ENCODE peak calls at places on chromosomes 4 and X, in ten cellular contexts. Q is psoas muscle, R is HFFc6, Z is cardiac muscle cell, C is mucosa of descending colon, L is GM13977, D is progenitor cell of endocrine pancreas, J is kidney, E is WTC11, T is AG09319. M is an unnamed sample.

GRCh38 chr4:111494971-111495370 is 650.3 kb upstream of the FAM241A start:
- DNase-seq in D (no peak), R (peak; percentile 57), L (no peak), Z (no peak), T (no peak), Q (no peak), E (no peak), C (no peak), J (no peak), M (no peak)

GRCh38 chr4:42965326-42965725 is 72.8 kb downstream of the GRXCR1 start:
- DNase-seq in Q (no peak), E (no peak), Z (peak; percentile 12), L (no peak), T (no peak), C (no peak), R (no peak), J (no peak), D (no peak), M (peak; percentile 6)

GRCh38 chr4:10115657-10116624 is 658 bp downstream of the WDR1 start:
- DNase-seq in J (peak; percentile 93), R (no peak), C (peak; percentile 93), Z (peak; percentile 69), Q (peak; percentile 71), D (peak; percentile 33), L (peak; percentile 79), T (no peak), E (peak; percentile 61), M (peak; percentile 36)

GRCh38 chr4:47383829-47384427 is 79.6 kb downstream of the COMMD8 start:
- DNase-seq in R (peak; percentile 40), J (no peak), Q (no peak), C (no peak), E (no peak), Z (peak; percentile 46), T (no peak), D (no peak), L (peak; percentile 40), M (no peak)

GRCh38 chr4:123546661-123547060 is 150.1 kb downstream of the SPRY1 start:
- DNase-seq in C (no peak), Z (no peak), D (no peak), J (no peak), Q (no peak), T (no peak), L (no peak), E (no peak), R (no peak), M (no peak)

GRCh38 chr4:35166437-35166836 is 1077.9 kb downstream of the ARAP2 start:
- DNase-seq in T (no peak), C (no peak), Z (no peak), R (no peak), Q (no peak), L (no peak), D (no peak), E (no peak), J (no peak), M (no peak)

GRCh38 chr4:1572521-1572920 is 111.6 kb downstream of the FAM53A start:
- DNase-seq in R (no peak), E (peak; percentile 75), Z (no peak), D (no peak), L (no peak), Q (peak; percentile 14), J (peak; percentile 61), T (no peak), C (no peak), M (no peak)

GRCh38 chr4:151031831-151032605 is 16.9 kb upstream of the LRBA start:
- DNase-seq in Z (no peak), Q (no peak), J (no peak), C (no peak), L (no peak), R (peak; percentile 62), D (no peak), T (no peak), E (no peak), M (no peak)

GRCh38 chr4:71235321-71236206 is 103.3 kb upstream of the SLC4A4 start:
- DNase-seq in D (no peak), L (no peak), Q (no peak), E (no peak), J (no peak), C (no peak), T (no peak), Z (no peak), R (no peak), M (no peak)

GRCh38 chr4:116110713-116111112 is 974.7 kb downstream of the TRAM1L1 start:
- DNase-seq in E (no peak), J (no peak), Z (no peak), R (no peak), Q (no peak), T (no peak), D (no peak), L (no peak), C (no peak), M (no peak)

GRCh38 chr4:110628321-110629213 is 5.7 kb upstream of the PITX2 start:
- DNase-seq in D (no peak), Q (no peak), C (no peak), T (no peak), Z (no peak), J (peak; percentile 49), R (no peak), E (peak; percentile 38), L (no peak), M (no peak)

DNA sequence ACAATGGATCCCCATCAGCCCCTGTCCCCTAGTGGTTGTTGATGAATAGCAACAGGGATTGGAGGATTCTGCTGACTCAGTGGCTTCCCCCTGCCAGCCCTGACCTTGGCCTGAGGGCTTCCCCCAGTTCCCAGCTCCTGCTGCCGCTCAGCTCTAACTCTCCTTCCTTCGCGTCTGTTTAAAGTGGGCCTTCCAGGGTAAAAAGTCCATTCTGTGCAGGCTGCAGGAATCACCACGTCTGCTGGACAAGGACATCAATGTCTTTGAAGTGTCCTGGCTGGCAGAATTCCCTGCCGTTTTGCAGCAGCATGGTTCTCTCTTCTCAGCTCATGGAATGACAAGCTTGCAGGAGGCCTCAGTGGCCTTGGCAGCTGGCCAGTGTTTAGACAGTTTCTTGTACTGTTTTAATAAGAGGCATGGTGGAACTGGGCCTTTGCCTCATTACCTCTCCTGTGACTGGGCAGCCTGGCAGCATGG is 152.5 kb upstream of the STX18 start:
- DNase-seq in T (no peak), E (peak; percentile 49), L (no peak), D (no peak), C (no peak), R (peak; percentile 32), Z (peak; percentile 88), J (peak; percentile 75), Q (no peak), M (no peak)
- TF ChIP-seq CTCF in T (peak; percentile 31), E (no peak), L (peak; percentile 7), D (peak; percentile 37), C (no peak), R (peak; percentile 68), Z (peak; percentile 27), J (no peak), Q (no peak), M (peak; percentile 25)

GRCh38 chr4:87268401-87268800 is 48.0 kb upstream of the KLHL8 start:
- DNase-seq in Z (no peak), C (no peak), D (no peak), J (no peak), L (no peak), Q (no peak), R (no peak), E (no peak), T (no peak), M (no peak)

GRCh38 chr4:87266986-87267385 is 46.6 kb upstream of the KLHL8 start:
- DNase-seq in R (no peak), E (no peak), J (no peak), Q (no peak), C (no peak), T (no peak), L (no peak), Z (no peak), D (no peak), M (no peak)

GRCh38 chr4:87274327-87274726 is 48.4 kb downstream of the HSD17B13 start:
- DNase-seq in Z (no peak), L (no peak), T (no peak), Q (no peak), E (no peak), J (no peak), D (no peak), R (no peak), C (no peak), M (no peak)

GRCh38 chr4:87270825-87271224 is 50.4 kb upstream of the KLHL8 start:
- DNase-seq in L (no peak), Z (no peak), E (peak; percentile 13), J (no peak), R (no peak), T (no peak), D (no peak), C (no peak), Q (no peak), M (no peak)

GRCh38 chr4:87270144-87270543 is 49.7 kb upstream of the KLHL8 start:
- DNase-seq in Q (no peak), C (no peak), J (no peak), D (no peak), R (peak; percentile 38), L (peak; percentile 9), Z (peak; percentile 32), E (peak; percentile 13), T (no peak), M (peak; percentile 5)
- TF ChIP-seq CTCF in Q (peak; percentile 34), C (no peak), J (peak; percentile 55), D (peak; percentile 58), R (peak; percentile 63), L (no peak), Z (peak; percentile 73), E (no peak), T (peak; percentile 40), M (no peak)

GRCh38 chr4:163744861-163745260 is 250.4 kb downstream of the TMA16 start:
- DNase-seq in J (no peak), D (no peak), E (no peak), L (peak; percentile 53), R (no peak), Z (no peak), C (no peak), T (no peak), Q (no peak), M (no peak)

DNA sequence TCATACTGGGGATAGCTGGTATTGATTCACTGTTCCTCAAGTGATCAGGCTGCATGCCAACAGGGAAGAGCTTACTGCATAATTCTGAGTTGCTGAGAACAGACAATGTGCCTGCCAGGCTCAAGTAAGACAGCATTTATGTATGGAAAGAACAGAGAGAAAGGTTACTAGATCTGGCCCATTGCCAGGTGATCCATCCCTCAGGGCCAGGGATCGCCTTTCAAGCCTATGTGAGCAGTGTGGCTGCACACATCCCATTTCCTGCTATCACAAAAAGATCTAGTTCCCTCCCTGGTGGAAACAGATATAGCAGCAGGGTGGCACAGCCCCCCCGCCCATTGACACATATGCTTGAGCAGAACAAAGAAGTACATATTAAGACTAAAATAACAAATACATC is 254.0 kb downstream of the TMA16 start:
- DNase-seq in R (peak; percentile 20), Q (no peak), Z (no peak), J (no peak), D (no peak), C (no peak), L (no peak), E (no peak), T (no peak), M (no peak)
- TF ChIP-seq CTCF in R (no peak), Q (no peak), Z (no peak), J (no peak), D (no peak), C (no peak), L (no peak), E (no peak), T (no peak), M (no peak)

GRCh38 chrX:18833071-18833731 is 125.8 kb downstream of the PPEF1 start:
- DNase-seq in L (no peak), D (no peak), T (peak; percentile 28), C (no peak), E (no peak), Q (peak; percentile 84), Z (no peak), J (peak; percentile 77), R (no peak), M (no peak)

GRCh38 chrX:18828832-18829404 is 121.5 kb downstream of the PPEF1 start:
- DNase-seq in J (no peak), Z (no peak), E (no peak), C (no peak), L (no peak), T (no peak), D (no peak), R (no peak), Q (no peak), M (no peak)
- TF ChIP-seq CTCF in J (no peak), Z (no peak), E (no peak), C (no peak), L (no peak), T (no peak), D (no peak), R (no peak), Q (no peak), M (no peak)

M was measured in endothelial cell.